ENCODE peak calls at places on chromosome 6, in six cellular contexts. W is adrenal gland, D is cardiac muscle cell, L is ovary, E is HCT116, P is PC-9. G is an unnamed sample. For H3K4me1 and H3K27me3, the result is how much of the 10 kb centered on the place peaks cover.

GRCh38 chr6:117907600-117908245 is 659 bp downstream of the SLC35F1 start:
- DNase-seq in W (no peak), D (peak), L (no peak), E (no peak), P (no peak), G (peak)

GRCh38 chr6:165811512-165811911 is 148.5 kb upstream of the PDE10A start:
- DNase-seq in W (no peak), D (no peak), L (no peak), E (no peak), P (no peak), G (no peak)

GRCh38 chr6:39377530-39377929 is 55.0 kb upstream of the KCNK16 start:
- DNase-seq in W (peak), D (peak), L (peak), E (peak), P (peak), G (peak)

GRCh38 chr6:20719980-20720379 is 185.7 kb downstream of the CDKAL1 start:
- DNase-seq in W (no peak), D (no peak), L (no peak), E (no peak), P (no peak), G (no peak)

GRCh38 chr6:4459032-4459431 is 317.2 kb upstream of the CDYL start:
- DNase-seq in W (peak), D (no peak), L (no peak), E (no peak), P (peak), G (no peak)

GRCh38 chr6:168039301-168039700 is 39.7 kb downstream of the FRMD1 start:
- DNase-seq in W (no peak), D (no peak), L (no peak), E (no peak), P (no peak), G (no peak)

GRCh38 chr6:105370316-105370715 is 32.6 kb downstream of the PREP start:
- DNase-seq in W (no peak), D (no peak), L (no peak), E (no peak), P (no peak), G (no peak)

GRCh38 chr6:31737315-31738047 is 1.2 kb upstream of the CLIC1 start:
- DNase-seq in W (no peak), D (peak), L (no peak), E (no peak), P (no peak), G (no peak)

GRCh38 chr6:166497087-166497899 is 89.2 kb downstream of the RAMACL start:
- DNase-seq in W (no peak), D (no peak), L (no peak), E (no peak), P (no peak), G (no peak)

GRCh38 chr6:32852844-32853540 is 512 bp downstream of the TAP1 start:
- DNase-seq in W (peak), D (peak), L (peak), E (no peak), P (peak), G (no peak)

GRCh38 chr6:32849126-32849525 is 4.4 kb downstream of the TAP1 start:
- DNase-seq in W (no peak), D (no peak), L (no peak), E (no peak), P (no peak), G (no peak)

GRCh38 chr6:32853541-32854375 is at the start of the genes PSMB9 and TAP1:
- DNase-seq in W (peak), D (peak), L (peak), E (peak), P (peak), G (peak)

GRCh38 chr6:32852018-32852843 is 1.3 kb downstream of the TAP1 start:
- DNase-seq in W (peak), D (no peak), L (peak), E (no peak), P (no peak), G (no peak)

GRCh38 chr6:32851025-32851424 is 2.5 kb downstream of the TAP1 start:
- DNase-seq in W (no peak), D (no peak), L (no peak), E (no peak), P (no peak), G (no peak)
- H3K4me1 ChIP-seq in W (under half), D (under half), L (under half), E (under half), P (under half), G (under half)

GRCh38 chr6:37514377-37514776 is 14.7 kb upstream of the CCDC167 start:
- DNase-seq in W (no peak), D (no peak), L (no peak), E (no peak), P (no peak), G (no peak)

GRCh38 chr6:37513155-37513554 is 13.5 kb upstream of the CCDC167 start:
- DNase-seq in W (no peak), D (no peak), L (no peak), E (no peak), P (no peak), G (no peak)

GRCh38 chr6:37511910-37512399 is 12.3 kb upstream of the CCDC167 start:
- DNase-seq in W (no peak), D (no peak), L (no peak), E (no peak), P (no peak), G (no peak)

GRCh38 chr6:37513576-37513975 is 13.9 kb upstream of the CCDC167 start:
- DNase-seq in W (no peak), D (no peak), L (no peak), E (no peak), P (no peak), G (no peak)

DNA sequence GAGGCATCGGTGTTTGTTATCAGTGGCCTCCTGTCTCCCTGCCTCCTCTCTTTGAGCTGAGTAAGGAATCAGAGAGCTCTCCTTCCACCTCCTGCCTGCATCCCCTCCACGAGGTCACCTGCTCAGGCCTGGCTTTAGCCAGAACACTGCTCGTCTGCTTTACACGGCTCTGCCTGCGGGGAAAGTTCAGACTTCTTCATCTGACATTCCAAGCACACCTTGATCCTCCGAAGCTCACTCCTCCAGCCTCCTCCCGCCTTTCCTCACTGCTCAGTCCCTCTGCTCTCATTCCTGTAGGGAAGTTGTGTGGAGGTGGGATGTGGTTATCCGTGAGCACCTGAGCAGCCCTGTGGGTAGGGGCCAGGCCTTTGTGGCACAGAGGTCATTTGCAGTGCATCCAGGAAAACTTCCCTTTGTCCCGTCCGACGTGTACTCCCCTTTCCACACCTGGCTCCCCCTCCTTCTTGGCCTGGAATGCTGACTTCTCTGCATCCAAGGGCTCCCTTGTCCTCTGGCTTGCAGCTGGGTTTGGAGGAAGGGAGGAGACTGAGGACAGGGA is 12.8 kb upstream of the CCDC167 start:
- DNase-seq in W (no peak), D (peak), L (no peak), E (no peak), P (no peak), G (no peak)
- H3K4me3 ChIP-seq in W (no peak), D (no peak), L (no peak), E (no peak), P (no peak), G (no peak)

DNA sequence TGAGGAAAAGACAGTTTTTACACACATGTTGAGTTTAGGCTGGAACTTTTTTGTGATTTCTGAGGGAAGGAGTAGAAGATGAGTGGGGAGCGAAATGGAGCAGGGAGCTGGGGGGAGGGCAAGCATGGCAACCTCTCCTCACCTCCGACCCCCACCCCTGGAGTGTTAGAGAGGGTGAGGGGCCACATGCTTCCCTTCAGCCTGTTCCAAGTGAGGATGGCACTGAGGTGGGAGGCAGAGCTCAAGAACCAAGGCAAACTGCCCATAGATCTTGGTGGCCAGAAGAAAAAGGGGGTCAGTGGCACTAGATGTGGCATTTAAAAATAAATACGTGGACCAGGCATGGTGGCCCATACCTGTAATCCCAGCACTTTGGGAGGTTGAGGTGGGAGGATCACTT is 4.8 kb downstream of the TTBK1 start:
- DNase-seq in W (no peak), D (no peak), L (no peak), E (no peak), P (no peak), G (no peak)
- H3K27me3 ChIP-seq in W (under half), D (under half), L (under half), E (under half), P (under half), G (under half)

GRCh38 chr6:111740506-111740905 is 132.7 kb downstream of the FYN start:
- DNase-seq in W (no peak), D (no peak), L (no peak), E (no peak), P (no peak), G (no peak)
- H3K4me1 ChIP-seq in W (under half), D (under half), L (under half), E (under half), P (under half), G (half or more)

DNA sequence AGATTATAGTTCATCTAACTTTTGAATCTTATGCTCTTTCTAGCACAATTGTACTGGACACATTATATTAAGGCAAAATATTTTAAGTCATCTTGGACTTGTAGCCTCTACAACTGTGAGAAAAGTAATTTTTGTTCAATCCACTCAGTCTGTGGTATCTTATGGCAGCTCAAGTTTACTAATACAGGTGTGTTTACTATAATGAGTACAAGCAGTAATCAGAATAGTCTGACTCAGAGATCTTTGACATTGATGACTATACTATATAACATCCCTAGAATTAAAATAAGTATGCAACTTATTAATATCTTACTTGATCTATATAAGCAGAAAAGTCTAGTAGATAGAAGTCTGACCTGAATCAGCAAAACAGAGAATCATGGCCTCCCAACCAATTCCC is 40.7 kb upstream of the PRSS16 start:
- DNase-seq in W (no peak), D (no peak), L (no peak), E (no peak), P (no peak), G (no peak)
- H3K4me3 ChIP-seq in W (no peak), D (no peak), L (no peak), E (no peak), P (no peak), G (no peak)

GRCh38 chr6:170296423-170296745 is 5.5 kb upstream of the DLL1 start:
- DNase-seq in W (no peak), D (no peak), L (no peak), E (no peak), P (no peak), G (no peak)
- H3K27me3 ChIP-seq in W (under half), D (half or more), L (under half), E (under half), P (under half), G (half or more)

DNA sequence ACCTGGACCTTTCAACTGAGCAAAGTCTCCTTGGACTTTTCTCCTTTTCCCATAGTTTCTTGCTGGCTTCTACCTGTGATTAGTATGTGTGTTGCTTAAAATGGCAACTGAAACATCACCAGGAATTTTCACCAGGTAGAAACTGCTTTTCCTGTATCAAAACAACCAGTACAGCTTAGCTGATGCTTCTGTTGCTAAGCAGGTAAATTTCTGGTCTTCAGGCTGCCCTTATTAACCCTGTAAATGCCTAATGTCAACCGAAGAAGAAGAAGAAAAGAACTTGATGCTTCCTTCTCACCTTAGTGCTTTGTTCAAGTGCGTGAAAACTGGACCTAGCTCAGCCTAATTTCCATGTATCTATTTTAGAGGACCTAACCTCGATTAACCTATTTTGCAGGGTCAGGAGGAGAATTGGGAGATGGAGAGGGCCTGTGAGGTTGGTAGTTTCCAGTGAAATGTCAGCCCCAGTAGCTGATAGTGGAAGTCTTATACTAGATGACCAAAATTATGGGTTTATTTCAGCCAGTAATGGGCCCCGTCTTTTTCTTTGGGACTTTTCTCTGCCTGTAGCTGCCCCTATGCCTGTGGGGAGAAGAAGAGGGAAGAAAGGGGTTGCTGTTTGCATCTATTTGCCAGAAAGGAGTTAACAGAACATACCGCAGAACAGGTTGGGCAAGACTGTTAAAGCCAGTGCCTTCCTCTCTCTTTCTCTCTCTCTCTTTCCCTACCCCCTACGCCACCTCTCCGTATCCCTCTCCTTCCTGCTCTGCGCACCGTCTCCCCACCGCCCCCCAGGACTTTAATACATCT is 37.7 kb downstream of the RREB1 start:
- DNase-seq in W (no peak), D (no peak), L (no peak), E (no peak), P (peak), G (no peak)
- H3K4me1 ChIP-seq in W (half or more), D (half or more), L (under half), E (under half), P (half or more), G (under half)

G was measured in BE2C.